ENCODE peak calls at places on chromosome 10, in eight cellular contexts. One of them, this sample, is unnamed.

GRCh38 chr10:74213571-74214162 is 62.6 kb downstream of the ADK start:
- DNase-seq in activated CD8-positive, alpha-beta T cell treated with anti-CD3 and anti-CD28 coated beads for 36 hours: peak; percentile 76
- DNase-seq in stomach: no peak
- DNase-seq in cardiac muscle cell: peak; percentile 68
- DNase-seq in left ventricle myocardium inferior: no peak
- DNase-seq in SK-N-SH: peak; percentile 65
- DNase-seq in progenitor cell of endocrine pancreas: no peak
- DNase-seq in WTC11: peak; percentile 47
- DNase-seq in this sample: no peak

GRCh38 chr10:88735661-88736060 is 24.2 kb upstream of the LIPN start:
- DNase-seq in activated CD8-positive, alpha-beta T cell treated with anti-CD3 and anti-CD28 coated beads for 36 hours: no peak
- DNase-seq in stomach: no peak
- DNase-seq in cardiac muscle cell: peak; percentile 7
- DNase-seq in left ventricle myocardium inferior: no peak
- DNase-seq in SK-N-SH: no peak
- DNase-seq in progenitor cell of endocrine pancreas: no peak
- DNase-seq in WTC11: no peak
- DNase-seq in this sample: no peak

GRCh38 chr10:131972474-131973071 is 9.2 kb downstream of the BNIP3 start:
- DNase-seq in activated CD8-positive, alpha-beta T cell treated with anti-CD3 and anti-CD28 coated beads for 36 hours: peak; percentile 60
- DNase-seq in stomach: no peak
- DNase-seq in cardiac muscle cell: peak; percentile 67
- DNase-seq in left ventricle myocardium inferior: peak; percentile 81
- DNase-seq in SK-N-SH: peak; percentile 77
- DNase-seq in progenitor cell of endocrine pancreas: no peak
- DNase-seq in WTC11: no peak
- DNase-seq in this sample: no peak

GRCh38 chr10:5860039-5860438 is 29.7 kb downstream of the ANKRD16 start:
- DNase-seq in activated CD8-positive, alpha-beta T cell treated with anti-CD3 and anti-CD28 coated beads for 36 hours: no peak
- DNase-seq in stomach: no peak
- DNase-seq in cardiac muscle cell: no peak
- DNase-seq in left ventricle myocardium inferior: no peak
- DNase-seq in SK-N-SH: no peak
- DNase-seq in progenitor cell of endocrine pancreas: no peak
- DNase-seq in WTC11: no peak
- DNase-seq in this sample: no peak

GRCh38 chr10:103845983-103846382 is 9.4 kb downstream of the SH3PXD2A start:
- DNase-seq in activated CD8-positive, alpha-beta T cell treated with anti-CD3 and anti-CD28 coated beads for 36 hours: peak; percentile 39
- DNase-seq in stomach: no peak
- DNase-seq in cardiac muscle cell: no peak
- DNase-seq in left ventricle myocardium inferior: no peak
- DNase-seq in SK-N-SH: no peak
- DNase-seq in progenitor cell of endocrine pancreas: no peak
- DNase-seq in WTC11: no peak
- DNase-seq in this sample: no peak

GRCh38 chr10:101559596-101560292 is 28.3 kb downstream of the POLL start:
- DNase-seq in activated CD8-positive, alpha-beta T cell treated with anti-CD3 and anti-CD28 coated beads for 36 hours: no peak
- DNase-seq in stomach: no peak
- DNase-seq in cardiac muscle cell: no peak
- DNase-seq in left ventricle myocardium inferior: no peak
- DNase-seq in SK-N-SH: peak; percentile 38
- DNase-seq in progenitor cell of endocrine pancreas: no peak
- DNase-seq in WTC11: no peak
- DNase-seq in this sample: no peak

GRCh38 chr10:48215983-48216505 is 58.5 kb downstream of the FRMPD2 start:
- DNase-seq in activated CD8-positive, alpha-beta T cell treated with anti-CD3 and anti-CD28 coated beads for 36 hours: no peak
- DNase-seq in stomach: no peak
- DNase-seq in cardiac muscle cell: no peak
- DNase-seq in left ventricle myocardium inferior: no peak
- DNase-seq in SK-N-SH: no peak
- DNase-seq in progenitor cell of endocrine pancreas: no peak
- DNase-seq in WTC11: no peak
- DNase-seq in this sample: no peak

GRCh38 chr10:35172574-35172973 is 45.9 kb downstream of the CREM start:
- DNase-seq in activated CD8-positive, alpha-beta T cell treated with anti-CD3 and anti-CD28 coated beads for 36 hours: no peak
- DNase-seq in stomach: no peak
- DNase-seq in cardiac muscle cell: peak; percentile 57
- DNase-seq in left ventricle myocardium inferior: peak; percentile 36
- DNase-seq in SK-N-SH: no peak
- DNase-seq in progenitor cell of endocrine pancreas: no peak
- DNase-seq in WTC11: no peak
- DNase-seq in this sample: no peak

GRCh38 chr10:78184851-78185692 is 151.4 kb downstream of the RPS24 start:
- DNase-seq in activated CD8-positive, alpha-beta T cell treated with anti-CD3 and anti-CD28 coated beads for 36 hours: no peak
- DNase-seq in stomach: no peak
- DNase-seq in cardiac muscle cell: peak; percentile 38
- DNase-seq in left ventricle myocardium inferior: no peak
- DNase-seq in SK-N-SH: no peak
- DNase-seq in progenitor cell of endocrine pancreas: no peak
- DNase-seq in WTC11: no peak
- DNase-seq in this sample: no peak

GRCh38 chr10:132175907-132176581 is 10.7 kb upstream of the DPYSL4 start:
- DNase-seq in activated CD8-positive, alpha-beta T cell treated with anti-CD3 and anti-CD28 coated beads for 36 hours: no peak
- DNase-seq in stomach: no peak
- DNase-seq in cardiac muscle cell: no peak
- DNase-seq in left ventricle myocardium inferior: no peak
- DNase-seq in SK-N-SH: peak; percentile 77
- DNase-seq in progenitor cell of endocrine pancreas: no peak
- DNase-seq in WTC11: peak; percentile 41
- DNase-seq in this sample: no peak

GRCh38 chr10:7971949-7972348 is 82.5 kb upstream of the GATA3 start:
- DNase-seq in activated CD8-positive, alpha-beta T cell treated with anti-CD3 and anti-CD28 coated beads for 36 hours: no peak
- DNase-seq in stomach: no peak
- DNase-seq in cardiac muscle cell: no peak
- DNase-seq in left ventricle myocardium inferior: no peak
- DNase-seq in SK-N-SH: no peak
- DNase-seq in progenitor cell of endocrine pancreas: no peak
- DNase-seq in WTC11: no peak
- DNase-seq in this sample: no peak

GRCh38 chr10:103678104-103678526 is 177.3 kb downstream of the SH3PXD2A start:
- DNase-seq in activated CD8-positive, alpha-beta T cell treated with anti-CD3 and anti-CD28 coated beads for 36 hours: peak; percentile 93
- DNase-seq in stomach: peak; percentile 71
- DNase-seq in cardiac muscle cell: peak; percentile 99
- DNase-seq in left ventricle myocardium inferior: peak; percentile 79
- DNase-seq in SK-N-SH: peak; percentile 94
- DNase-seq in progenitor cell of endocrine pancreas: no peak
- DNase-seq in WTC11: no peak
- DNase-seq in this sample: peak; percentile 49

GRCh38 chr10:6722616-6723004 is 142.5 kb upstream of the PRKCQ start:
- DNase-seq in activated CD8-positive, alpha-beta T cell treated with anti-CD3 and anti-CD28 coated beads for 36 hours: peak; percentile 54
- DNase-seq in stomach: no peak
- DNase-seq in cardiac muscle cell: peak; percentile 61
- DNase-seq in left ventricle myocardium inferior: no peak
- DNase-seq in SK-N-SH: no peak
- DNase-seq in progenitor cell of endocrine pancreas: no peak
- DNase-seq in WTC11: no peak
- DNase-seq in this sample: no peak

GRCh38 chr10:52525761-52526160 is 211.7 kb downstream of the DKK1 start:
- DNase-seq in activated CD8-positive, alpha-beta T cell treated with anti-CD3 and anti-CD28 coated beads for 36 hours: no peak
- DNase-seq in stomach: no peak
- DNase-seq in cardiac muscle cell: no peak
- DNase-seq in left ventricle myocardium inferior: no peak
- DNase-seq in SK-N-SH: no peak
- DNase-seq in progenitor cell of endocrine pancreas: no peak
- DNase-seq in WTC11: no peak
- DNase-seq in this sample: no peak

GRCh38 chr10:124996854-124997215 is 54.9 kb downstream of the ZRANB1 start:
- DNase-seq in activated CD8-positive, alpha-beta T cell treated with anti-CD3 and anti-CD28 coated beads for 36 hours: no peak
- DNase-seq in stomach: no peak
- DNase-seq in cardiac muscle cell: no peak
- DNase-seq in left ventricle myocardium inferior: peak; percentile 12
- DNase-seq in SK-N-SH: no peak
- DNase-seq in progenitor cell of endocrine pancreas: peak; percentile 0
- DNase-seq in WTC11: peak; percentile 8
- DNase-seq in this sample: peak; percentile 10

GRCh38 chr10:86655173-86655540 is 810 bp downstream of the OPN4 start:
- DNase-seq in activated CD8-positive, alpha-beta T cell treated with anti-CD3 and anti-CD28 coated beads for 36 hours: no peak
- DNase-seq in stomach: no peak
- DNase-seq in cardiac muscle cell: no peak
- DNase-seq in left ventricle myocardium inferior: no peak
- DNase-seq in SK-N-SH: peak; percentile 4
- DNase-seq in progenitor cell of endocrine pancreas: no peak
- DNase-seq in WTC11: no peak
- DNase-seq in this sample: no peak

GRCh38 chr10:97096327-97097153 is 89.2 kb downstream of the SLIT1 start:
- DNase-seq in activated CD8-positive, alpha-beta T cell treated with anti-CD3 and anti-CD28 coated beads for 36 hours: peak; percentile 61
- DNase-seq in stomach: no peak
- DNase-seq in cardiac muscle cell: no peak
- DNase-seq in left ventricle myocardium inferior: peak; percentile 83
- DNase-seq in SK-N-SH: peak; percentile 73
- DNase-seq in progenitor cell of endocrine pancreas: no peak
- DNase-seq in WTC11: no peak
- DNase-seq in this sample: peak; percentile 33

GRCh38 chr10:17756557-17757208 is 4.7 kb downstream of the TMEM236 start:
- DNase-seq in activated CD8-positive, alpha-beta T cell treated with anti-CD3 and anti-CD28 coated beads for 36 hours: no peak
- DNase-seq in stomach: peak; percentile 31
- DNase-seq in cardiac muscle cell: peak; percentile 17
- DNase-seq in left ventricle myocardium inferior: no peak
- DNase-seq in SK-N-SH: no peak
- DNase-seq in progenitor cell of endocrine pancreas: no peak
- DNase-seq in WTC11: no peak
- DNase-seq in this sample: no peak

GRCh38 chr10:117363027-117363426 is 12.2 kb downstream of the PDZD8 start:
- DNase-seq in activated CD8-positive, alpha-beta T cell treated with anti-CD3 and anti-CD28 coated beads for 36 hours: no peak
- DNase-seq in stomach: no peak
- DNase-seq in cardiac muscle cell: peak; percentile 21
- DNase-seq in left ventricle myocardium inferior: no peak
- DNase-seq in SK-N-SH: no peak
- DNase-seq in progenitor cell of endocrine pancreas: no peak
- DNase-seq in WTC11: no peak
- DNase-seq in this sample: no peak

GRCh38 chr10:62769574-62770242 is 34.8 kb upstream of the ADO start:
- DNase-seq in activated CD8-positive, alpha-beta T cell treated with anti-CD3 and anti-CD28 coated beads for 36 hours: no peak
- DNase-seq in stomach: no peak
- DNase-seq in cardiac muscle cell: peak; percentile 35
- DNase-seq in left ventricle myocardium inferior: no peak
- DNase-seq in SK-N-SH: no peak
- DNase-seq in progenitor cell of endocrine pancreas: no peak
- DNase-seq in WTC11: no peak
- DNase-seq in this sample: no peak

GRCh38 chr10:45439365-45439764 is 65.3 kb downstream of the ALOX5 start:
- DNase-seq in activated CD8-positive, alpha-beta T cell treated with anti-CD3 and anti-CD28 coated beads for 36 hours: no peak
- DNase-seq in stomach: no peak
- DNase-seq in cardiac muscle cell: no peak
- DNase-seq in left ventricle myocardium inferior: no peak
- DNase-seq in SK-N-SH: no peak
- DNase-seq in progenitor cell of endocrine pancreas: no peak
- DNase-seq in WTC11: no peak
- DNase-seq in this sample: no peak

GRCh38 chr10:14571866-14572507 is 202.7 kb downstream of the FAM107B start:
- DNase-seq in activated CD8-positive, alpha-beta T cell treated with anti-CD3 and anti-CD28 coated beads for 36 hours: peak; percentile 81
- DNase-seq in stomach: peak; percentile 92
- DNase-seq in cardiac muscle cell: peak; percentile 37
- DNase-seq in left ventricle myocardium inferior: no peak
- DNase-seq in SK-N-SH: no peak
- DNase-seq in progenitor cell of endocrine pancreas: no peak
- DNase-seq in WTC11: no peak
- DNase-seq in this sample: peak; percentile 54

GRCh38 chr10:104099941-104100340 is 14.3 kb upstream of the COL17A1 start:
- DNase-seq in activated CD8-positive, alpha-beta T cell treated with anti-CD3 and anti-CD28 coated beads for 36 hours: no peak
- DNase-seq in stomach: no peak
- DNase-seq in cardiac muscle cell: peak; percentile 19
- DNase-seq in left ventricle myocardium inferior: no peak
- DNase-seq in SK-N-SH: no peak
- DNase-seq in progenitor cell of endocrine pancreas: no peak
- DNase-seq in WTC11: no peak
- DNase-seq in this sample: no peak

DNA sequence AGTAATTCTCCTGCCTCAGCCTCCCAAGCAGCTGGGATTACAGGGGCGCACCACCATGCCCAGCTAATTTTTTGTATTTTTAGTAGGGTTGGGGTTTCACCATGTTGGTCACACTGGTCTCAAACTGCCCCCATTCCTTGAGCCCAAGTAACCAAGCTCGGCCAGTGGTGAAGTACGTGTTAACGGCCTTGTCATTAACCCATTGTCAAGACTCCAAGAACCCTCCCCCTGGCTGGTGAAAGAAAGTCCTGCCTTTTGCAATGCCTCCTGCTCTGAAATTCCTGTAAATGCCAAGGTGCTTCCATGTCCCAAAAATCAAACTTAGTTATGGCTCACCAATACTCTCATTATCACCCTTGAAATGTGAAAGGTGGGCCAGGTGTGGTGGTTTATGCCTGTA is 18.8 kb upstream of the SEPHS1 start:
- DNase-seq in activated CD8-positive, alpha-beta T cell treated with anti-CD3 and anti-CD28 coated beads for 36 hours: no peak
- DNase-seq in stomach: no peak
- DNase-seq in cardiac muscle cell: no peak
- DNase-seq in left ventricle myocardium inferior: no peak
- DNase-seq in SK-N-SH: no peak
- DNase-seq in progenitor cell of endocrine pancreas: no peak
- DNase-seq in WTC11: no peak
- DNase-seq in this sample: no peak
- TF ChIP-seq CTCF in activated CD8-positive, alpha-beta T cell treated with anti-CD3 and anti-CD28 coated beads for 36 hours: no peak
- TF ChIP-seq CTCF in stomach: no peak
- TF ChIP-seq CTCF in cardiac muscle cell: no peak
- TF ChIP-seq CTCF in left ventricle myocardium inferior: no peak
- TF ChIP-seq CTCF in SK-N-SH: no peak
- TF ChIP-seq CTCF in progenitor cell of endocrine pancreas: no peak
- TF ChIP-seq CTCF in WTC11: no peak
- TF ChIP-seq CTCF in this sample: no peak

GRCh38 chr10:28410420-28411135 is 107.7 kb upstream of the MPP7 start:
- DNase-seq in activated CD8-positive, alpha-beta T cell treated with anti-CD3 and anti-CD28 coated beads for 36 hours: no peak
- DNase-seq in stomach: no peak
- DNase-seq in cardiac muscle cell: peak; percentile 14
- DNase-seq in left ventricle myocardium inferior: no peak
- DNase-seq in SK-N-SH: peak; percentile 23
- DNase-seq in progenitor cell of endocrine pancreas: no peak
- DNase-seq in WTC11: no peak
- DNase-seq in this sample: no peak
- TF ChIP-seq CTCF in activated CD8-positive, alpha-beta T cell treated with anti-CD3 and anti-CD28 coated beads for 36 hours: no peak
- TF ChIP-seq CTCF in stomach: no peak
- TF ChIP-seq CTCF in cardiac muscle cell: peak; percentile 18
- TF ChIP-seq CTCF in left ventricle myocardium inferior: no peak
- TF ChIP-seq CTCF in SK-N-SH: peak; percentile 19
- TF ChIP-seq CTCF in progenitor cell of endocrine pancreas: peak; percentile 34
- TF ChIP-seq CTCF in WTC11: no peak
- TF ChIP-seq CTCF in this sample: no peak

GRCh38 chr10:93999401-93999851 is 5.7 kb downstream of the PLCE1 start:
- DNase-seq in activated CD8-positive, alpha-beta T cell treated with anti-CD3 and anti-CD28 coated beads for 36 hours: no peak
- DNase-seq in stomach: peak; percentile 71
- DNase-seq in cardiac muscle cell: peak; percentile 90
- DNase-seq in left ventricle myocardium inferior: peak; percentile 52
- DNase-seq in SK-N-SH: peak; percentile 60
- DNase-seq in progenitor cell of endocrine pancreas: no peak
- DNase-seq in WTC11: peak; percentile 32
- DNase-seq in this sample: no peak
- TF ChIP-seq CTCF in activated CD8-positive, alpha-beta T cell treated with anti-CD3 and anti-CD28 coated beads for 36 hours: no peak
- TF ChIP-seq CTCF in stomach: no peak
- TF ChIP-seq CTCF in cardiac muscle cell: peak; percentile 23
- TF ChIP-seq CTCF in left ventricle myocardium inferior: no peak
- TF ChIP-seq CTCF in SK-N-SH: peak; percentile 23
- TF ChIP-seq CTCF in progenitor cell of endocrine pancreas: no peak
- TF ChIP-seq CTCF in WTC11: no peak
- TF ChIP-seq CTCF in this sample: no peak

GRCh38 chr10:59077855-59078254 is 98.6 kb upstream of the PHYHIPL start:
- DNase-seq in activated CD8-positive, alpha-beta T cell treated with anti-CD3 and anti-CD28 coated beads for 36 hours: no peak
- DNase-seq in stomach: no peak
- DNase-seq in cardiac muscle cell: no peak
- DNase-seq in left ventricle myocardium inferior: no peak
- DNase-seq in SK-N-SH: no peak
- DNase-seq in progenitor cell of endocrine pancreas: no peak
- DNase-seq in WTC11: no peak
- DNase-seq in this sample: no peak
- TF ChIP-seq CTCF in activated CD8-positive, alpha-beta T cell treated with anti-CD3 and anti-CD28 coated beads for 36 hours: no peak
- TF ChIP-seq CTCF in stomach: no peak
- TF ChIP-seq CTCF in cardiac muscle cell: no peak
- TF ChIP-seq CTCF in left ventricle myocardium inferior: no peak
- TF ChIP-seq CTCF in SK-N-SH: no peak
- TF ChIP-seq CTCF in progenitor cell of endocrine pancreas: no peak
- TF ChIP-seq CTCF in WTC11: no peak
- TF ChIP-seq CTCF in this sample: no peak

This sample was measured in natural killer cell.